ENCODE peak calls at places on chromosome 7, in four cellular contexts. D, R, C and T are unnamed samples.
A peak's percentile ranks its signal among the peaks of the same experiment; 100 is the strongest.

GRCh38 chr7:93992423-93993110 is 11.6 kb downstream of the BET1 start:
- DNase-seq in R (no peak), D (no peak), C (no peak), T (no peak)

GRCh38 chr7:88095-88926 is 104.1 kb upstream of the FAM20C start:
- DNase-seq in R (no peak), C (no peak), D (no peak), T (no peak)

GRCh38 chr7:100220833-100221718 is 1.3 kb downstream of the PVRIG start:
- DNase-seq in C (no peak), R (no peak), D (no peak), T (no peak)

GRCh38 chr7:33072471-33072870 is 9.9 kb upstream of the NT5C3A start:
- DNase-seq in R (no peak), D (peak; percentile 73), C (no peak), T (no peak)

GRCh38 chr7:55247466-55247865 is 117.7 kb upstream of the LANCL2 start:
- DNase-seq in R (no peak), C (no peak), D (peak; percentile 31), T (no peak)

GRCh38 chr7:45703911-45704682 is 129.9 kb downstream of the ADCY1 start:
- DNase-seq in C (peak; percentile 7), R (no peak), D (no peak), T (no peak)

GRCh38 chr7:150874401-150875198 is 22.3 kb downstream of the AOC1 start:
- DNase-seq in D (no peak), C (no peak), R (no peak), T (no peak)

GRCh38 chr7:104179178-104179577 is 28.6 kb downstream of the ORC5 start:
- DNase-seq in D (no peak), R (no peak), C (no peak), T (no peak)

GRCh38 chr7:108335264-108335918 is 120.8 kb downstream of the NRCAM start:
- DNase-seq in C (no peak), D (peak; percentile 45), R (no peak), T (peak; percentile 25)

GRCh38 chr7:57071-57470 is 135.3 kb upstream of the FAM20C start:
- DNase-seq in R (no peak), D (no peak), C (no peak), T (no peak)

GRCh38 chr7:132377043-132377442 is 199.2 kb downstream of the PLXNA4 start:
- DNase-seq in D (peak; percentile 76), R (no peak), C (no peak), T (no peak)
- H3K27ac ChIP-seq in D (peak overlapping the region; percentile 75), R (peak overlapping the region; percentile 63), C (peak overlapping the region; percentile 87), T (no peak overlapping the region)

DNA sequence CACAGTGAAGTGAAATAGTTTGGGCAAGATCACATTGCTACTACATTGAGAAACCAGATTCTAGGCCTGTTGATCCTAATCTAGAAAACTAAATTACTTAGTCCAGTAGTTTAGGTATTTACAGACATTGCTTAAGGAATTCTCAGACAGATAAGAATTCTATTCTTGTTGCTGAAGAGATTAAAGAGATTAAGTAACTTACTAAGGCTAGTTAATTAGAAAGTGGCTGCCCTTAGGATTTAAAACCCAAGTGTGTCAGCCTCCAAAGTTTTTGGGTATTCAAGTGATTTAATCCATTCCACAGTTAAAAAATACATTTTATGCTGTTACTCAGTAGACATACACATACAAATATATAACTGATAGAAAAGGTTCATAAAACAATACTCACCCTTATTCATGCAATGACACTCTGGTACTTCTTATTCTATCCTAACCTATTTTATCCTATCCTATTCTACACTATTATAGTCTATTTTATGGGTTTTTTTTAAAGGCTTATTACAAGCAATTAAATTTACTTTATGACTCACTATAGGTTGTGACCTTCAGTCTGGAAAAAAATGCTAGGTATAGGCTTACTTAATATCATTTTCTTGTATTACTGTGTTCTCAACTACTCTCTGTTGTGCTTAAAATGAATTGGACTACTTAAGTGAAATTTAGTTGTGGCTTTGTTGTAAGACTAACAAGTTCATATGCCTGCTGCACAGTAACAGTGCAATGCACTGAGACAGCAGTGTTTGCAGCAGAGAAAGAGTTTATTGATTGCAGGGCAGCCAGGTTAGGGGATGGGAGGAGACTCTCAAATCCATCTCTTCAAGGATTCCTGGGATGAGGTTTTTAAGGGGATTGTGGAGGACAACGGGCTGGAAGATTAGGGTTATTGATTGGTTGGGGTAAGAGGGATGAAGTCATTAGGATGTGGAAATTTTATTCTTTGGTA is 10.7 kb downstream of the SPAM1 start:
- DNase-seq in R (no peak), C (no peak), D (no peak), T (no peak)
- H3K27ac ChIP-seq in R (no peak overlapping the region), C (peak overlapping the region; percentile 2), D (no peak overlapping the region), T (no peak overlapping the region)

GRCh38 chr7:112080441-112080840 is 125.8 kb downstream of the DOCK4 start:
- DNase-seq in D (peak; percentile 89), C (no peak), R (no peak), T (no peak)
- H3K27ac ChIP-seq in D (no peak overlapping the region), C (no peak overlapping the region), R (peak overlapping the region; percentile 43), T (no peak overlapping the region)

GRCh38 chr7:43953071-43953470 is 26.8 kb downstream of the UBE2D4 start:
- DNase-seq in D (no peak), R (no peak), C (no peak), T (no peak)
- H3K27ac ChIP-seq in D (no peak overlapping the region), R (no peak overlapping the region), C (no peak overlapping the region), T (no peak overlapping the region)

GRCh38 chr7:121084748-121085336 is 96.3 kb downstream of the CPED1 start:
- DNase-seq in D (peak; percentile 88), R (no peak), C (no peak), T (no peak)
- H3K27ac ChIP-seq in D (no peak overlapping the region), R (peak overlapping the region; percentile 80), C (peak overlapping the region; percentile 9), T (no peak overlapping the region)

DNA sequence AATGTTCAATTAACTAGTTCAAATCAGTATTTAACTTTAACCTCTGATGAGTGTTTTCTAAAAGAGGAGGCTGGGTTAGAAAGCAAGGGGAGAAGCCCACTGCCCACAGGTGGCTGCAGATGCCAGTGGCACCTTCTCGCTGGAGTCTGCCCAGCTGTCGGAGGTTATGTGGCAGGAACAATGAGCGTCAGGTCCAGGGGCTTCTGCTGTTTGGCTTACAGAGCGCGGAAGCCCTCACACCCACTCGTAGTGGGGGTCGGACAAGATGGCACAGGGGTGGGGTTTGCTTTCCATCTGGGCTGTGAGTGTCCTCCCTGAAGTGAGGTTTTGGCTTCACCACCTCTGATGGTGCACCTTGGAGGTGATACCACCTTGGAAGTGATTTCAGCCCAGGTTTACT is 8.5 kb downstream of the DYNC2I1 start:
- DNase-seq in D (no peak), R (no peak), C (no peak), T (no peak)
- H3K27ac ChIP-seq in D (peak overlapping the region; percentile 86), R (peak overlapping the region; percentile 97), C (peak overlapping the region; percentile 66), T (peak overlapping the region; percentile 15)